ENCODE peak calls at places on chromosomes 11 and 22, in six cellular contexts. B is thyroid gland, S is PC-3, R is cardiac muscle cell, V is colonic mucosa, U is mammary epithelial cell. J is an unnamed sample.
A peak's percentile ranks its signal among the peaks of the same experiment; 100 is the strongest.

GRCh38 chr22:50612715-50613221 is 12.2 kb downstream of the MAPK8IP2 start:
- DNase-seq in B (no peak), S (no peak), R (no peak), V (peak; percentile 71), U (no peak), J (no peak)

GRCh38 chr22:50148991-50149721 is 21.4 kb upstream of the PANX2 start:
- DNase-seq in S (peak; percentile 72), U (peak; percentile 98), V (peak; percentile 61), R (peak; percentile 80), B (peak; percentile 52), J (peak; percentile 32)

GRCh38 chr22:22935546-22936157 is 48.0 kb downstream of the IGLL5 start:
- DNase-seq in S (no peak), V (no peak), B (no peak), U (no peak), R (no peak), J (no peak)

GRCh38 chr11:48116843-48117242 is 99.8 kb upstream of the OR4B1 start:
- DNase-seq in R (no peak), S (no peak), U (no peak), B (no peak), V (no peak), J (no peak)

GRCh38 chr11:114262681-114263509 is 33.3 kb upstream of the NNMT start:
- DNase-seq in R (peak; percentile 82), U (peak; percentile 33), B (peak; percentile 46), S (peak; percentile 74), V (no peak), J (no peak)

GRCh38 chr11:130485983-130486970 is 37.8 kb downstream of the ADAMTS15 start:
- DNase-seq in U (no peak), B (no peak), S (no peak), V (peak; percentile 29), R (no peak), J (no peak)

GRCh38 chr11:35893796-35894475 is 49.9 kb upstream of the LDLRAD3 start:
- DNase-seq in S (peak; percentile 95), U (peak; percentile 98), R (no peak), B (no peak), V (peak; percentile 35), J (no peak)

GRCh38 chr22:44483878-44484277 is 14.2 kb downstream of the RTL6 start:
- DNase-seq in U (no peak), R (no peak), S (no peak), V (no peak), B (no peak), J (no peak)

GRCh38 chr11:75968021-75968685 is 153.1 kb downstream of the UVRAG start:
- DNase-seq in U (no peak), S (peak; percentile 89), V (no peak), B (no peak), R (no peak), J (no peak)

GRCh38 chr22:22030493-22031182 is 48.1 kb upstream of the TOP3B start:
- DNase-seq in R (peak; percentile 47), S (no peak), B (no peak), U (no peak), V (no peak), J (no peak)

GRCh38 chr11:114257621-114258558 is 38.3 kb upstream of the NNMT start:
- DNase-seq in U (no peak), S (no peak), B (peak; percentile 74), V (no peak), R (peak; percentile 43), J (no peak)

GRCh38 chr22:19111584-19111983 is 10.6 kb downstream of the DGCR2 start:
- DNase-seq in U (no peak), V (no peak), S (no peak), R (no peak), B (no peak), J (no peak)

GRCh38 chr11:131904756-131905155 is 534.3 kb downstream of the NTM start:
- DNase-seq in S (no peak), U (no peak), B (no peak), V (no peak), R (no peak), J (no peak)

GRCh38 chr22:46071451-46072029 is 78.8 kb upstream of the PPARA start:
- DNase-seq in U (peak; percentile 94), S (peak; percentile 89), R (peak; percentile 66), V (peak; percentile 94), B (peak; percentile 88), J (no peak)

GRCh38 chr11:11708256-11708655 is 86.5 kb upstream of the GALNT18 start:
- DNase-seq in R (no peak), U (no peak), B (no peak), V (no peak), S (no peak), J (no peak)

GRCh38 chr11:106137061-106137460 is 59.6 kb downstream of the AASDHPPT start:
- DNase-seq in U (no peak), R (no peak), B (no peak), S (peak; percentile 66), V (no peak), J (no peak)

GRCh38 chr22:20298803-20299735 is 20.8 kb downstream of the DGCR6L start:
- DNase-seq in V (peak; percentile 91), U (peak; percentile 77), B (peak; percentile 95), R (peak; percentile 92), S (peak; percentile 78), J (no peak)

GRCh38 chr11:87820026-87820425 is 355.2 kb downstream of the RAB38 start:
- DNase-seq in B (no peak), R (peak; percentile 2), S (peak; percentile 6), V (no peak), U (no peak), J (no peak)

GRCh38 chr11:113198907-113199660 is 115.3 kb upstream of the TTC12 start:
- DNase-seq in V (no peak), R (no peak), U (no peak), B (no peak), S (peak; percentile 55), J (no peak)

GRCh38 chr22:49015459-49015858 is 812.2 kb downstream of the BRD1 start:
- DNase-seq in V (no peak), B (no peak), R (no peak), S (no peak), U (no peak), J (no peak)

GRCh38 chr22:46300491-46300890 is 3.8 kb downstream of the GTSE1 start:
- DNase-seq in B (no peak), R (no peak), V (no peak), U (no peak), S (no peak), J (no peak)

GRCh38 chr22:29606320-29606719 is 2.9 kb downstream of the NF2 start:
- DNase-seq in V (no peak), R (no peak), S (no peak), U (no peak), B (no peak), J (no peak)

GRCh38 chr11:93689166-93689734 is 27.8 kb downstream of the CEP295 start:
- DNase-seq in U (no peak), V (no peak), R (no peak), B (no peak), S (peak; percentile 10), J (no peak)

GRCh38 chr11:93694586-93694985 is 33.1 kb downstream of the CEP295 start:
- DNase-seq in V (no peak), B (no peak), U (no peak), S (no peak), R (no peak), J (no peak)

DNA sequence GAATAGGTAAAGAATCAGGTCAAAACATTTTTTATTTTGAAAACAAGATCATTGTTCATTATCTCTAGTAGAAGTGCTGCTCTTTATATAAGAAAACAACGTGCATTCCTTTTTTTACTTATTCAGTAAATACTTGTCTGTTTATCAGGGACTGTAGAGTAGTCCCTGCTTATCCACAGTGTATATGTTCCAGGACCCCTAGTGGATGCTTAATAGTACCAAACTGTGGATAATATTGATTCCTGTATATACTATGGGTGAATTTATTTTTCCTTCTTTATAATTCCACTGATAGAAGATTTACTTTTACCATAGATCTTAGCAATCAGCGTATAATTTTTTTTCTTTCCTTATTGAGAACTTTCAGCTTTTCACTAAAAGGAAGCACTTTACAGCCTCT is 32.6 kb downstream of the CEP295 start:
- DNase-seq in U (no peak), V (no peak), B (no peak), R (no peak), S (peak; percentile 12), J (no peak)
- TF ChIP-seq CTCF in U (no peak), V (no peak), B (no peak), R (no peak), S (peak; percentile 51), J (peak; percentile 5)

GRCh38 chr22:40627612-40628011 is 8.9 kb downstream of the MRTFA start:
- DNase-seq in S (no peak), B (no peak), V (no peak), R (no peak), U (peak; percentile 60), J (no peak)

GRCh38 chr22:40631925-40632324 is 4.6 kb downstream of the MRTFA start:
- DNase-seq in B (no peak), U (no peak), V (no peak), R (no peak), S (no peak), J (no peak)

GRCh38 chr22:40626826-40627225 is 9.7 kb downstream of the MRTFA start:
- DNase-seq in U (no peak), V (no peak), R (no peak), S (no peak), B (no peak), J (no peak)

GRCh38 chr22:40624770-40625169 is 11.7 kb downstream of the MRTFA start:
- DNase-seq in B (no peak), V (no peak), R (no peak), U (no peak), S (peak; percentile 27), J (no peak)

GRCh38 chr22:40628354-40629042 is 8.0 kb downstream of the MRTFA start:
- DNase-seq in B (no peak), U (peak; percentile 84), S (peak; percentile 53), V (no peak), R (no peak), J (no peak)
- H3K4me3 ChIP-seq in B (no peak overlapping the region), U (no peak overlapping the region), S (no peak overlapping the region), V (no peak overlapping the region), R (no peak overlapping the region), J (no peak overlapping the region)

DNA sequence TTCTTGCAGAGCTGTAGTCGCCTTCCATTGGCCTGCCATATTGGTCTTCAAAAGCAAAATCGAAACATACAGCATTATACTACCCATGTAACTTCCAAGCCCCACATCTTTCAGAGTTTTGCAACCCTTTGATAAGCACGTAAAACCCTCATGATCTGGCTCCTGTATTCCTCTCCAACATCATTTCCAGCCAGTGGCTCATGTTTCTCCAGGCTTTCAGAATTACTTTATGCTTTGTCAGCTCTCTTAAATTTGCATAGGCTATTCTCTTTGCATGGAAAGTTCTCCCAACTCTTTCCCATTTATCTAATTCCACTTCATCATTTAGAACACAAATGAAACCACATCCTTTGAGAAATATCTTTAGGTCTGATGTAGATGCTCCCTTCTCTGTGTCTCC is 67.8 kb upstream of the DDI1 start:
- DNase-seq in B (no peak), U (no peak), V (no peak), S (no peak), R (no peak), J (no peak)
- TF ChIP-seq CTCF in B (no peak), U (no peak), V (no peak), S (no peak), R (no peak), J (no peak)

GRCh38 chr11:74004694-74005615 is 3.9 kb downstream of the UCP3 start:
- DNase-seq in S (no peak), R (no peak), B (peak; percentile 23), V (no peak), U (no peak), J (no peak)
- H3K4me3 ChIP-seq in S (no peak overlapping the region), R (no peak overlapping the region), B (no peak overlapping the region), V (no peak overlapping the region), U (no peak overlapping the region), J (no peak overlapping the region)

GRCh38 chr11:84993386-84993785 is 633.8 kb downstream of the DLG2 start:
- DNase-seq in U (peak; percentile 4), B (no peak), S (peak; percentile 63), R (no peak), V (peak; percentile 18), J (no peak)
- TF ChIP-seq CTCF in U (peak; percentile 40), B (no peak), S (peak; percentile 88), R (no peak), V (no peak), J (peak; percentile 55)

J was measured in epithelial cell of proximal tubule.